ENCODE peak calls at places on chromosome 6, in five cellular contexts. B, N, L, W and O are unnamed samples.

GRCh38 chr6:113447088-113447831 is 409.9 kb upstream of the MARCKS start:
- DNase-seq in B (no peak), N (peak), L (peak), W (no peak), O (no peak)

GRCh38 chr6:13012977-13013680 is 296.6 kb downstream of the PHACTR1 start:
- DNase-seq in B (peak), N (peak), L (no peak), W (peak), O (peak)

GRCh38 chr6:32154514-32155161 is 697 bp downstream of the PPT2 start:
- DNase-seq in B (no peak), N (peak), L (peak), W (peak), O (peak)

GRCh38 chr6:115838763-115839401 is 221.8 kb downstream of the FRK start:
- DNase-seq in B (no peak), N (peak), L (no peak), W (peak), O (peak)

GRCh38 chr6:45483021-45483420 is 105.3 kb upstream of the SUPT3H start:
- DNase-seq in B (no peak), N (peak), L (no peak), W (no peak), O (no peak)

GRCh38 chr6:117546674-117547073 is 55.6 kb downstream of the GOPC start:
- DNase-seq in B (no peak), N (no peak), L (no peak), W (no peak), O (no peak)

GRCh38 chr6:45256697-45257695 is 71.1 kb upstream of the RUNX2 start:
- DNase-seq in B (no peak), N (no peak), L (no peak), W (no peak), O (no peak)

GRCh38 chr6:82589509-82590206 is 226.0 kb downstream of the TPBG start:
- DNase-seq in B (peak), N (peak), L (no peak), W (peak), O (peak)

GRCh38 chr6:12113190-12113578 is 101.1 kb downstream of the HIVEP1 start:
- DNase-seq in B (no peak), N (peak), L (no peak), W (no peak), O (no peak)

GRCh38 chr6:123803862-123804681 is at the start of gene NKAIN2:
- DNase-seq in B (peak), N (peak), L (no peak), W (peak), O (peak)

GRCh38 chr6:220312-220711 is 72.0 kb upstream of the DUSP22 start:
- DNase-seq in B (no peak), N (no peak), L (no peak), W (no peak), O (no peak)

GRCh38 chr6:26311012-26311384 is 54.0 kb upstream of the BTN3A2 start:
- DNase-seq in B (no peak), N (peak), L (no peak), W (peak), O (no peak)

GRCh38 chr6:41288025-41288777 is 1.7 kb upstream of the TREM1 start:
- DNase-seq in B (no peak), N (peak), L (no peak), W (no peak), O (no peak)

GRCh38 chr6:16486661-16487060 is 248.3 kb downstream of the GMPR start:
- DNase-seq in B (no peak), N (no peak), L (no peak), W (no peak), O (no peak)

GRCh38 chr6:68634503-68635411 is at the start of gene ADGRB3:
- DNase-seq in B (peak), N (peak), L (peak), W (peak), O (peak)

GRCh38 chr6:27694547-27694874 is 217.7 kb downstream of the OR2B2 start:
- DNase-seq in B (no peak), N (no peak), L (no peak), W (no peak), O (no peak)

GRCh38 chr6:42281570-42281969 is 63.9 kb upstream of the MRPS10 start:
- DNase-seq in B (no peak), N (no peak), L (no peak), W (no peak), O (no peak)

GRCh38 chr6:148193063-148193680 is 149.5 kb upstream of the SASH1 start:
- DNase-seq in B (no peak), N (no peak), L (peak), W (no peak), O (no peak)

GRCh38 chr6:25596928-25597818 is 54.8 kb upstream of the SCGN start:
- DNase-seq in B (no peak), N (no peak), L (peak), W (no peak), O (no peak)

GRCh38 chr6:38214159-38214558 is 394.6 kb downstream of the ZFAND3 start:
- DNase-seq in B (no peak), N (no peak), L (no peak), W (no peak), O (no peak)

GRCh38 chr6:34393968-34394305 is 1.5 kb upstream of the NUDT3 start:
- DNase-seq in B (no peak), N (no peak), L (no peak), W (no peak), O (no peak)

GRCh38 chr6:8845691-8846090 is 410.3 kb upstream of the SLC35B3 start:
- DNase-seq in B (no peak), N (no peak), L (no peak), W (no peak), O (no peak)

GRCh38 chr6:42049116-42049809 is 1.1 kb upstream of the TAF8 start:
- DNase-seq in B (no peak), N (no peak), L (no peak), W (no peak), O (no peak)

GRCh38 chr6:155275808-155276480 is 12.1 kb downstream of the CLDN20 start:
- DNase-seq in B (no peak), N (peak), L (no peak), W (no peak), O (no peak)

GRCh38 chr6:54579011-54579410 is 267.6 kb upstream of the FAM83B start:
- DNase-seq in B (peak), N (peak), L (no peak), W (no peak), O (no peak)

GRCh38 chr6:106181664-106182418 is 95.7 kb downstream of the PRDM1 start:
- DNase-seq in B (no peak), N (peak), L (peak), W (no peak), O (no peak)

GRCh38 chr6:24926192-24926591 is 9.6 kb downstream of the RIPOR2 start:
- DNase-seq in B (no peak), N (no peak), L (no peak), W (no peak), O (no peak)

GRCh38 chr6:6749791-6750434 is 161.4 kb downstream of the LY86 start:
- DNase-seq in B (no peak), N (peak), L (peak), W (peak), O (peak)

GRCh38 chr6:1624848-1625341 is 15.2 kb downstream of the FOXC1 start:
- DNase-seq in B (no peak), N (no peak), L (no peak), W (no peak), O (no peak)

GRCh38 chr6:169702640-169703246 is 817 bp downstream of the C6orf120 start:
- DNase-seq in B (no peak), N (no peak), L (no peak), W (no peak), O (no peak)

GRCh38 chr6:90413867-90414266 is 117.2 kb upstream of the BACH2 start:
- DNase-seq in B (no peak), N (peak), L (no peak), W (peak), O (peak)

GRCh38 chr6:145544031-145544430 is 191.3 kb downstream of the EPM2A start:
- DNase-seq in B (no peak), N (peak), L (no peak), W (no peak), O (no peak)

GRCh38 chr6:153207041-153207440 is 76.0 kb upstream of the RGS17 start:
- DNase-seq in B (no peak), N (no peak), L (no peak), W (no peak), O (no peak)

GRCh38 chr6:145278163-145278807 is 457.0 kb downstream of the EPM2A start:
- DNase-seq in B (no peak), N (peak), L (no peak), W (no peak), O (no peak)

GRCh38 chr6:105184921-105185320 is 5.1 kb upstream of the POPDC3 start:
- DNase-seq in B (no peak), N (no peak), L (peak), W (no peak), O (no peak)

GRCh38 chr6:149079911-149080501 is 237.5 kb upstream of the TAB2 start:
- DNase-seq in B (no peak), N (peak), L (no peak), W (no peak), O (no peak)

GRCh38 chr6:71393471-71393870 is 104.9 kb downstream of the OGFRL1 start:
- DNase-seq in B (no peak), N (peak), L (no peak), W (no peak), O (no peak)

DNA sequence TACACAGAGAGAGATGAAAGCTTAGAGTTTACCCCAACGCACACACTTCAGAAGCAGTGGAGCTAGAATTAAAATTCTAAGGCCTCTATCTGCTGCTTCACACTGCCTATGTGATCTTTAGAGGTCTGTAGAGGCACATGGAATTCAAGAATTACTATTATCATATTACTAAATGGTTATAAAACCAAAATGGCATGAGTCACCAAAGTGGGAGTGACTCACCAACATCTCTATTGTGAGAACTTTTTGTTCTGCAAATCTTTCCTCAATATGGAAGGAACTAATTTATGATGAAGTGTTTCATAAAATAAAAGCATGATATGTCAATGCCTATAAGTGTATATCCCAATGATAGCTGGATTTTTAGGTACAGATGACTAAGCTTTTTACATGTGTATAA is 28.5 kb upstream of the TMEM244 start:
- DNase-seq in B (no peak), N (peak), L (no peak), W (no peak), O (no peak)
- H3K4ac ChIP-seq in B (no peak), N (no peak), L (no peak), W (no peak), O (no peak)

DNA sequence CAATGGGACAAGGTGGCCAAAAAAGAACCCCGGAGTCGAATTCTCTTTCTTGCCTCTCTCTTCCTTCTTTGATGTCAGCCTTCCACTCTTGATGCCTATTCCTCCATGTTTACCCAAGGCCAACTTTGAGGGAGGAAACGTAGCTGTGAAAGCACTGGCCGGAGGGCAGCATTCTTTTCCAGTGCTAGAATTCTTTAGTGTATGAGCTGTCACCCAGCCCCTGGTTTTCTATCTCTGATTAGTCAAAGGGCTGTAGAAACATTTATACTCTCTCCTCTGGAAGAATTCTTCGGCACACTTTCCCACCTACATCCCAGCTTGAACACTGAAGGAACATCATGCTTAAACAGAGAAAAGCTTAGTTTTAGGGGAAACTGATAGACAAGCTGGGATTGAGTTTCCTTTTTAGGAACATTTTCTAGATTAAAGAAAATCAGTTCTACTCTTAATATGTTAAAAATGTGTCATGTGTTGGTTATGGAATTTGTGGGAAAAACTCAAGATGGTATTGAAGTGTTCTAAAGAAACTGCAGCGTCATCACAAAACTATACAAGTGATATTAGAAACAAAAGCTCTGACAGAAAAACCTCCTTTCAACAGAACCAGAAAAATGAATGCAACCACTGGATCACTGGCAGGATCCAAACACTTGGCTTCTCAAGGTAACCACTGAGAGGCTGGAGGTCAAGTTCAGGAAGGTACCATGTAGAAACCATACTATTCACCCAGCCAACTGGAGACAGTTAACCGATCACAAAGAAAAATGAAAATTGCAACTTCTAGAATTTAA is 20.7 kb upstream of the UTRN start:
- DNase-seq in B (no peak), N (peak), L (peak), W (no peak), O (peak)
- H2AFZ ChIP-seq in B (peak), N (no peak), L (no peak), W (no peak), O (no peak)

DNA sequence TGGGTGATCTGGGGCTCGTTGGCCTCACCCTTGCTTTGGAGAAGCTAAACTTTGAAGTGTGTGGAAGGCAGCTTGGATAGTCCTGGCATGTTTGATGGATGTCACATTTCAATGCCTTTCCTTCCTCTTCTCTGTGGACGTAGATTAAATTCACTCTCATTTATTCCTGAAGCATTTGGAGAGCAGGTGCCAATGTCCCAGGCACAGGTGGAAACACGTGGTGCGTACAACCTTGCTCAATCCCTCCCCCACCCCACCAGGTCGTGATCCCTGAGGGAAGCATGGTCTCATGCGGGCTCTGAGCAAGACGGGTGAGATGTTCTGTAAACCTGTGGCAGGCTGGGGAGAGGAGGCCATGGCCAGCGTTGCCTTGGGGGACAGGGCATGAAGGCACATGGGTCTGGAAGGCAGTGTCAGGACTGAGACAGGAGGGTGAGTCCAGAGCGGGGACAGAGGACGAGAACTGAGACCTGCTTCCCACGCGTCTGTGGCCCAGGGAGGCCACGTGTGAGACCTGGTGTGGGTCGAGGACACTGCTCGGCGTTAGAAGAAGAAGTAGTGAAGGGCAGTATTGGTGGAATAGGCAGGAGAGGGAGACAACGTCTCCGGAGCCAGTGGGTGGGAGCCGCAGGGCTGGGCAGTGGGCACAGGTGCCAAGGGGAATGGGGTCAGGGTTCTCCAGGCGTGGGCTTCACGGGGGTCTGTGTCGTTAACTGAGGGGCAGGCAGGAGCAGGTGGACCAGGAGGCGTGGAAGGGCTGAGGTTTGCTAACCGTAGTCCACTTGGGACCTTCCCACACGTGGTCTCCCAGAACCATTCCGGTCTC is 34.4 kb downstream of the SMOC2 start:
- DNase-seq in B (no peak), N (no peak), L (no peak), W (no peak), O (no peak)
- H2BK12ac ChIP-seq in B (no peak), N (no peak), L (no peak), W (no peak), O (no peak)

DNA sequence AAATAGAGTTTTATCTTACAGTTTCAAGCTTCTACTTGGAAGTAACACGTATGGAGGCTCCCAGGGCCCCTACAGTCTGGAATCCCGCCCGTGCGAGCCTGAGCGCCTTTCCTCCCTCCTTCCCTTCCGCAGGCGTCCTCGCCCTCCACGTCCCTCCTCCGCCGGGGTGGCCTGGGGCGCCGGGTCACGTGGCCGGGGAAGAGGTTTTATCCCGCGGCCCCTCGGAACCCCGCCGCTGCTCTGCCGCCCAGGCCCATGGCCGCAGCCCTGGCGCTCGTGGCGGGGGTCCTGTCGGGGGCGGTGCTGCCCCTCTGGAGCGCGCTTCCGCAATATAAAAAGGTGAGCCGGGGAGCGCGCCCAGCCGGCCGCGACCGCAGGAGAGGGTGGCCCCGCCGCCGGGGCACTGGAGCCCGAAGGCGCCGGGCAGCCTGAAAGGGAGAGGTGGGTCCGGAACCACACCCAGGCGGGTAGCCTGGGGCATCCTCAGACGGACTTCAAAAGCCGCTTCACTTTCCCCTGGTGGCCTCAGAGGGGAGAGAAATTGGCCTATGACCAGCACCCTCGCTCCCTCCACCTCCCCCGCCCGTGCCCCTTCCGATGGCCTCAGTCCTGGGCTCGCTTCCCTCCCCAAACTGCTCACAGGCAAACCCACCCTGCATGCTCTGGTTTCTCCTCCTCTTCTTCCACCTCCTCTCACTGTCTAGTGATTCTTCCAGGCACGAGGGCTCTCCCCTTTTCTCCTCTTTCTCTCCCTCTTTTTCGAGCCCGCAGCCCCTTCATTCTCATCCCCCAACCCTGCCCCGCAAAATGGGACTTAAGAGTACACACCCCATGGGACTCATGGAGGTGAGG is at the start of gene CLPSL2:
- DNase-seq in B (no peak), N (no peak), L (peak), W (peak), O (peak)
- H3K4ac ChIP-seq in B (no peak), N (no peak), L (no peak), W (peak), O (no peak)

DNA sequence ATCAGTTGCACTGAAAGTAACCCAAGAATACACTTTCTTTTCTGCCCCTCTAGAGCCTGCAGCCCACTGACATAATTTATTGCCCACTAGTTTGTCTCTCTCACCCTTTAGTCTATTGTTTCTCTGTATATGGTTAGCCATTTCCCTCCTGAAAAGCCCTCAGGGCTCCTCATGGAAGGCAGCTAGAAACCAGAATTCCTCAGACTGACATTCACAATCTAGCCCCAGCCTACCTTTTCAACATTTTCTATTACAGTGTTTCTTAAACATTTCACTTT is 21.4 kb upstream of the PAQR8 start:
- DNase-seq in B (no peak), N (no peak), L (no peak), W (no peak), O (no peak)
- H2AFZ ChIP-seq in B (peak), N (no peak), L (no peak), W (peak), O (no peak)

GRCh38 chr6:136371951-136372350 is 82.3 kb upstream of the BCLAF1 start:
- DNase-seq in B (no peak), N (no peak), L (no peak), W (no peak), O (no peak)
- H2BK12ac ChIP-seq in B (no peak), N (no peak), L (no peak), W (no peak), O (no peak)

GRCh38 chr6:10961837-10962236 is 75.0 kb downstream of the SYCP2L start:
- DNase-seq in B (no peak), N (no peak), L (no peak), W (no peak), O (no peak)
- H3K4ac ChIP-seq in B (no peak), N (no peak), L (no peak), W (no peak), O (no peak)

DNA sequence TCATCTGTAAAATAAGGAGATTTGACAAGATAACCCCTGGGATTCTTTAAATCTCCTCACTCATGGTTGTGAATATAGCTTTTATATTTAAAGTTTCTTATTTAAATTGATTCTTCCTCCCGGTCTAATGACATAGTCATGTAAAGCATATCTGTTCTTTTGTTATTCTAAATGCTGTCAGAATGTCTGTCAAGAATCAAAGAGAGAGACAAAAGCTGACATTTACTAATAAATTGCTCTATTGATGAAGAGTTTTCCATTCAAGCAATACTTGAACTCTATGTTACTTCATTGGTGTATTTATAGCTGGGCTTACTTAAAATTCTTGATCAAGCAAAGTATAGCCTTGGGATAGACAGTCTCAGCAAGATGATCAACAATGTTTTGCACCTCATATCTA is 865.8 kb downstream of the TBC1D32 start:
- DNase-seq in B (no peak), N (no peak), L (no peak), W (no peak), O (no peak)
- H2AFZ ChIP-seq in B (no peak), N (no peak), L (no peak), W (no peak), O (no peak)

GRCh38 chr6:56474531-56474930 is 168.2 kb downstream of the DST start:
- DNase-seq in B (no peak), N (no peak), L (peak), W (no peak), O (no peak)
- H2BK12ac ChIP-seq in B (no peak), N (no peak), L (no peak), W (no peak), O (no peak)